ENCODE peak calls at places on chromosomes 6 and 20, in seven cellular contexts. T, E, Z, N, H, K and U are unnamed samples. For H3K27me3, the result is how much of the 10 kb centered on the place peaks cover.

GRCh38 chr6:115287467-115287866 is 773.2 kb downstream of the FRK start:
- DNase-seq in K (no peak), T (no peak), E (no peak), Z (no peak), N (no peak), H (no peak), U (no peak)

GRCh38 chr20:15081301-15081700 is 743.9 kb upstream of the FLRT3 start:
- DNase-seq in H (no peak), N (no peak), T (no peak), K (no peak), Z (no peak), E (no peak), U (no peak)

GRCh38 chr6:130050230-130050629 is 31.8 kb downstream of the L3MBTL3 start:
- DNase-seq in K (no peak), T (no peak), Z (no peak), H (no peak), E (no peak), N (no peak), U (no peak)

GRCh38 chr6:155630085-155630484 is 174.4 kb upstream of the NOX3 start:
- DNase-seq in N (no peak), K (no peak), H (no peak), E (no peak), T (no peak), Z (no peak), U (no peak)

GRCh38 chr20:49262444-49262843 is 15.4 kb downstream of the ZNFX1 start:
- DNase-seq in H (no peak), E (no peak), K (no peak), T (no peak), N (no peak), Z (no peak), U (no peak)

GRCh38 chr20:16260911-16261310 is 312.3 kb downstream of the KIF16B start:
- DNase-seq in H (no peak), K (no peak), Z (no peak), N (no peak), E (no peak), T (no peak), U (no peak)

GRCh38 chr6:91751496-91751895 is 1164.6 kb upstream of the MAP3K7 start:
- DNase-seq in H (no peak), K (no peak), E (no peak), T (no peak), N (no peak), Z (no peak), U (no peak)

GRCh38 chr6:43978473-43979360 is 148.5 kb downstream of the MRPL14 start:
- DNase-seq in N (no peak), H (no peak), T (peak), K (no peak), E (no peak), Z (no peak), U (no peak)

GRCh38 chr6:47146426-47147174 is 104.5 kb upstream of the ADGRF1 start:
- DNase-seq in E (no peak), T (no peak), N (no peak), K (peak), H (no peak), Z (no peak), U (no peak)

GRCh38 chr20:48631114-48632016 is 196.4 kb downstream of the PREX1 start:
- DNase-seq in H (no peak), K (no peak), E (no peak), Z (peak), T (no peak), N (no peak), U (no peak)

GRCh38 chr6:160253242-160253641 is 5.4 kb downstream of the SLC22A2 start:
- DNase-seq in T (no peak), Z (no peak), K (no peak), E (no peak), N (no peak), H (no peak), U (no peak)

GRCh38 chr6:125780540-125781306 is 10.0 kb upstream of the NCOA7 start:
- DNase-seq in Z (peak), N (no peak), T (peak), H (peak), E (peak), K (peak), U (peak)

GRCh38 chr20:54342258-54342782 is 133.1 kb upstream of the DOK5 start:
- DNase-seq in K (no peak), H (no peak), E (no peak), N (no peak), T (no peak), Z (no peak), U (no peak)

GRCh38 chr6:161023316-161023715 is 31.7 kb downstream of the MAP3K4 start:
- DNase-seq in E (no peak), N (no peak), H (no peak), K (no peak), T (no peak), Z (no peak), U (no peak)

GRCh38 chr6:31118178-31118577 is 2.1 kb downstream of the CDSN start:
- DNase-seq in T (no peak), K (no peak), H (no peak), N (no peak), E (no peak), Z (peak), U (no peak)

GRCh38 chr6:142474446-142475289 is 172.9 kb downstream of the ADGRG6 start:
- DNase-seq in N (peak), K (peak), E (no peak), T (no peak), H (no peak), Z (peak), U (no peak)

GRCh38 chr6:2439632-2440031 is 194.2 kb upstream of the GMDS start:
- DNase-seq in K (no peak), E (no peak), T (no peak), H (no peak), Z (no peak), N (no peak), U (no peak)

GRCh38 chr20:13397300-13397724 is 176.2 kb downstream of the ISM1 start:
- DNase-seq in K (no peak), Z (no peak), T (no peak), N (no peak), H (no peak), E (no peak), U (no peak)

GRCh38 chr6:159063549-159063948 is 18.8 kb upstream of the TAGAP start:
- DNase-seq in E (no peak), K (no peak), H (no peak), T (no peak), Z (no peak), N (no peak), U (no peak)

GRCh38 chr6:27890351-27891299 is 21.6 kb downstream of the OR2B2 start:
- DNase-seq in T (no peak), K (peak), H (peak), E (peak), N (no peak), Z (peak), U (peak)

GRCh38 chr6:163335671-163336545 is 78.6 kb upstream of the QKI start:
- DNase-seq in T (peak), Z (no peak), H (no peak), N (no peak), E (peak), K (no peak), U (no peak)

GRCh38 chr6:29965873-29966601 is 23.7 kb downstream of the HLA-A start:
- DNase-seq in E (peak), K (peak), Z (peak), H (peak), T (peak), N (no peak), U (peak)

GRCh38 chr20:44211177-44212039 is 837 bp upstream of the OSER1 start:
- DNase-seq in H (no peak), E (no peak), N (no peak), K (peak), Z (no peak), T (peak), U (no peak)

DNA sequence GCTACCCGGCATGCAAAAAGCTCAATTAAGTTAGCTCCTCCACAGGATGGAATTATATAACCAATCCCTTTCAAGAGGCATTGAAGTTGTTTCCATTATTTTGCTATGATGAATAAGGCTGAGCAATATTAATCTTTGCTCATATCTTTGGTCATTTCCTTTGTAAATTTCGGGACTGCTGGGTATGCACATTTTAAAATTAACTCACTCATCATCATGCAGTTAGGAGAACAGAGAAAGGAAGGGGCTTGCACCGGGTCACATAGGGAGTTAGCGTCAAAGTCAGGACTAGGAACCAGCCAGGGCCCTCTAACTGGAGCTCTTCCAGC is 430 bp upstream of the FAM110A start:
- DNase-seq in K (no peak), Z (no peak), N (no peak), T (no peak), H (no peak), E (no peak), U (no peak)
- H3K27ac ChIP-seq in K (peak), Z (peak), N (no peak), T (peak), H (peak), E (peak), U (peak)

DNA sequence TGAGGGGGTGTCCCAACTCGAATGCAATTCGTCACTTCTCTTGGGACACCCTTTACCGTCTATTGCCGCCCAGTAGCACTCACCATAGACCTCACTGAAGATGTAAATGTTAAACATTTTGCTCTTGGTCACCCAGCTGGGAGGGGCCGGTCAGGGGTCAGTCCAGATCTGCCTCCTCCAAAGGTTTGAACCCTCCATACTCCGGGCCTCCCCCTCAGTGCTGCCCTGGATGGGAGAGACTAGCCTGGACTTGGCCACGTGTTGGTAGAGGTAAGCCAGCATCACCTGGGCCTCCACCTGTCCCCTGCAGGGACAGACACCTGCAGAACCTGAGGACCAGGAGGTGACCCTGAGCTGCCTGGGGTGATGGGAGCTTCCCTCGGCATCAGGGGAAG is 5.0 kb upstream of the MYT1 start:
- DNase-seq in K (no peak), H (no peak), Z (no peak), T (no peak), N (no peak), E (peak), U (no peak)
- H3K27me3 ChIP-seq in K (under half), H (half or more), Z (under half), T (under half), N (under half), E (half or more), U (under half)

DNA sequence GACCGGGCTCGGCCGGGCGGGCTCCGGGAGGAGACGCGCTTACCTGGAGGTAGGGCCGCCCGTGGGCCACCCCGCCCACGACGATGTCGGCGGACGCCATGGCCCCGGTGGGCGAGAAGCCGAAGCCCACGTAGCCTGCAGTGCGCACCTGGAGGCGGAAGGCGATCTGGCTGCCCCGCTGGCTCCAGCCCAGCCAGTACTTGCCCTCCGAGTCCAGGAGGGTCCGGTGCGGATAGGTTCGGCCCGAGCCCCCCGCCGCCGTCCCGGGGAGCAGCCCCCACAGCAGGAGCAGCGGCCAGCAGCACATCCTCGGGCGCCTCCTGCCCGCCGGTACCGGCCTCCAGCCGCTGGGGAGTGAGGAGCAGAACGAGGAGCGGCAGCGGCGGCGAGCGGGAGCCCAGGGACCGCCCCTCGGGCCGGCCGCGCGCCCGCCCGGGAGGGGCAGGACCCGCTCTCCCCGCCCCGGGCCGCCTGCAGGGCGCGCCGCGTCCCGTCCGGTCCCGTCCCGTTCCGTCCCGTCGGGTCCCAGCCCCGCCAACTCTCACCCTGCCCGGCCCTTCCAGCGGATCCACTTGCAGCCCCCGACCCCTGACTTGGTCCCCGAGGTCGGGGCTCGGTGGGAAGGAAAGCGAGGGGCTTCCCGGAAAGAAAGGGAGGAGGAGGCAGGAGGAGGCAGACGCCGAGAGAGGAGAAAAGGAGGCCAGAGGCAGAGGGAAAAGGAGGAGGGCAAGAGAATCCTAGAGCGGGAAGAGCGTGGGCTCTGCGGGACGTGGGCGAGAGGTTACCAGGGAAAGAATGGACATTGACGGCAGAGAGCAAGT is at the start of gene MOXD1:
- DNase-seq in T (no peak), K (peak), N (no peak), H (no peak), Z (peak), E (no peak), U (no peak)
- TF ChIP-seq CTCF in T (no peak), K (no peak), N (no peak), H (no peak), Z (no peak), E (no peak), U (no peak)

GRCh38 chr6:41726876-41727275 is 8.5 kb downstream of the TFEB start:
- DNase-seq in K (no peak), T (no peak), N (no peak), H (no peak), E (peak), Z (no peak), U (no peak)

GRCh38 chr6:41728073-41728936 is 7.1 kb downstream of the TFEB start:
- DNase-seq in T (no peak), N (no peak), K (no peak), E (peak), Z (peak), H (peak), U (no peak)

GRCh38 chr6:41729624-41730023 is 5.8 kb downstream of the TFEB start:
- DNase-seq in N (no peak), Z (no peak), K (no peak), T (no peak), E (peak), H (no peak), U (no peak)

GRCh38 chr6:41728954-41729353 is 6.5 kb downstream of the TFEB start:
- DNase-seq in K (no peak), T (no peak), N (no peak), H (no peak), Z (no peak), E (peak), U (no peak)

DNA sequence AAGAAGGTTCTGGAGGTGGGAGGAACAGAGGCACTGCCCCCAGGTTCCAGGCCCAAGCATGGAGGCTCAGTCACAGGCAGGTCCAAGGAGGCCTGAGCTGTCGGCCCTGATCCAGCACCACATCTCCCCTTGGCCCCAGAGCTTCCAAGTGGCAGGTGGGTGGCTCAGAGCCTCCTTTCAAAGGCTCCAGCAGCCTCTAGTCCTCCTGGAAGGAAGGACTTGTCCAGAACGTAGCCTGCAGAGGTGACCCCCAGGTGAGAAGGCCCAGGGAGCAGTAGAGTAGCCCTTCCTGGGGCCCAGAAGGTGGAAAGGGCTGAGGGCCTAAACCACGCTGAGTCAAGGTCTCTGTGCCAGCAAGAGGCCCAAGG is 7.7 kb downstream of the TFEB start:
- DNase-seq in T (no peak), H (no peak), N (no peak), E (peak), Z (no peak), K (no peak), U (no peak)
- H3K27ac ChIP-seq in T (no peak), H (peak), N (no peak), E (peak), Z (peak), K (no peak), U (peak)

GRCh38 chr20:22572491-22572890 is 11.9 kb downstream of the FOXA2 start:
- DNase-seq in H (no peak), T (no peak), E (peak), N (no peak), K (no peak), Z (no peak), U (no peak)
- H3K27me3 ChIP-seq in H (half or more), T (under half), E (half or more), N (half or more), K (half or more), Z (under half), U (half or more)

GRCh38 chr6:68343901-68344300 is 291.2 kb upstream of the ADGRB3 start:
- DNase-seq in K (peak), H (no peak), N (peak), Z (no peak), E (no peak), T (no peak), U (no peak)
- TF ChIP-seq CTCF in K (peak), H (no peak), N (no peak), Z (no peak), E (peak), T (no peak), U (peak)

DNA sequence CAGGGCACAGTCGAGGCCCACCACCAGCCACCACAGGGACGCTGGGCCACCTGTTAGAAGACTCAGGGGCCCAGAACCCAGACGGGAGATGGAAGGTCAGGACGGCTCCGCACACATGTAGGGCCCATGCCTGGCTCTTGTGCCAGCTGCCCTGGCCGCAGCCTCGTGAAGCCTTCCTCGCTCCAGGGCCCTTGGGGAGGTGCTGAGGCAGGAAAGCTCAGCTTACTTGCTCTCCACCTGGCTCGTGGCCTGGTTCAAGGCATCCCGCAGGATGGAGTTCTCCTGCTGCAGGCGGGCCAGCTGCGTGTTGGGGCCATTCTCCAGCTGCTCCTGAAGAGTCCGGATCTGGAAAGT is 46.7 kb downstream of the RRBP1 start:
- DNase-seq in E (no peak), H (no peak), K (no peak), Z (no peak), T (no peak), N (no peak), U (no peak)
- H3K27ac ChIP-seq in E (peak), H (peak), K (no peak), Z (no peak), T (peak), N (no peak), U (no peak)